ENCODE peak calls at places on chromosomes 16 and 17, in eight cellular contexts. D is pancreas, Q is transverse colon, U is fibroblast of the aortic adventitia, M is lower leg skin, W is skeletal muscle cell, J is H7, S is astrocyte of the spinal cord. K is an unnamed sample.

GRCh38 chr16:7470344-7470743 is 137.7 kb downstream of the RBFOX1 start:
- DNase-seq in J (no peak), M (no peak), D (no peak), W (no peak), Q (no peak), S (no peak), U (no peak), K (no peak)

GRCh38 chr16:82360024-82360783 is 190.2 kb upstream of the MPHOSPH6 start:
- DNase-seq in W (no peak), M (no peak), D (no peak), U (no peak), J (no peak), S (no peak), Q (no peak), K (no peak)

GRCh38 chr17:52158450-52159042 is at the start of gene CA10:
- DNase-seq in S (no peak), J (peak; percentile 89), M (no peak), U (no peak), W (no peak), D (no peak), Q (no peak), K (no peak)

GRCh38 chr17:37661372-37662014 is 18.2 kb upstream of the DDX52 start:
- DNase-seq in J (no peak), D (no peak), U (no peak), M (no peak), Q (no peak), S (no peak), W (no peak), K (no peak)

GRCh38 chr17:66620528-66620927 is 214.4 kb upstream of the CACNG5 start:
- DNase-seq in M (no peak), U (no peak), D (no peak), S (no peak), J (no peak), Q (no peak), W (no peak), K (no peak)

GRCh38 chr17:19546289-19547065 is 12.8 kb downstream of the SLC47A1 start:
- DNase-seq in J (no peak), W (no peak), S (no peak), M (peak; percentile 56), U (no peak), Q (peak; percentile 55), D (no peak), K (no peak)

GRCh38 chr16:78069913-78070312 is 29.5 kb upstream of the WWOX start:
- DNase-seq in S (no peak), W (no peak), D (no peak), U (no peak), M (no peak), J (no peak), Q (no peak), K (no peak)

GRCh38 chr17:76735586-76736348 is 1.4 kb downstream of the SRSF2 start:
- DNase-seq in M (no peak), U (no peak), Q (no peak), S (no peak), W (no peak), D (no peak), J (no peak), K (no peak)

GRCh38 chr17:28338056-28338768 is 2.7 kb downstream of the TNFAIP1 start:
- DNase-seq in Q (no peak), J (no peak), M (no peak), U (peak; percentile 79), W (no peak), D (no peak), S (peak; percentile 45), K (no peak)

GRCh38 chr17:70295329-70295728 is 126.0 kb downstream of the KCNJ2 start:
- DNase-seq in M (no peak), D (no peak), Q (no peak), W (no peak), J (no peak), U (no peak), S (no peak), K (no peak)

GRCh38 chr17:58329035-58329807 is 626 bp upstream of the TSPOAP1 start:
- DNase-seq in W (no peak), Q (peak; percentile 53), S (no peak), M (no peak), J (peak; percentile 84), D (no peak), U (no peak), K (no peak)
- H3K4me3 ChIP-seq in W (peak overlapping the region; percentile 9), Q (no peak overlapping the region), S (no peak overlapping the region), M (no peak overlapping the region), J (no peak overlapping the region), D (no peak overlapping the region), U (no peak overlapping the region), K (no peak overlapping the region)

DNA sequence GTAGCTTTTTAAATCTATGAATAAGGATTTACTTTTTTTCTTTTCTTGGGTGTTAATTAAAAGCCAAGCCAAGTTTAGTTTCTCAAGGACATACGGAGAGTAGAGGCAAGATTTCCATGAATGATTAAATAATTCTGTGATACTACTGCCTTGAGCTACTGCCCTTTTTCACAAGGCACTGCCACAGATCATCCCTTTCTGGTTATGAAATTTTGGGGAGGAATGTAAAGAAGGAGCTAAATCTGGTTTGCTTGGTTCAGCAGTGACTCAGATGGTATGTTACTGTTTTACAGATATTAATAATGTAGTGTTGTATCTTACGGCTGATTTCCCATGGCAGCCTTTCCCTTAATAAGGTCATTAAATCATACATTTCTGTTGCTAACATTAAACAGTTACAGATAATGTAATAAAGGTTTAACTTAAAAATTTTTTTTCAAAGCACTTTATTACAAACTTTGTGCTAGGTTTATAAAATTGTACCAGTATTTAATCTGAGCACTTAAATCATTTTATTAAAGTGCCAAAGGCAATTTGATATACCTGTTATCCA is 2.6 kb downstream of the WSB1 start:
- DNase-seq in S (peak; percentile 36), J (no peak), W (no peak), D (no peak), Q (no peak), M (no peak), U (peak; percentile 84), K (no peak)
- H3K4me3 ChIP-seq in S (peak overlapping the region; percentile 99), J (no peak overlapping the region), W (peak overlapping the region; percentile 98), D (no peak overlapping the region), Q (peak overlapping the region; percentile 52), M (no peak overlapping the region), U (peak overlapping the region; percentile 98), K (peak overlapping the region; percentile 83)

GRCh38 chr17:38725066-38725465 is 5.1 kb upstream of the CISD3 start:
- DNase-seq in D (no peak), J (no peak), W (no peak), U (no peak), M (no peak), Q (no peak), S (no peak), K (no peak)

GRCh38 chr17:38729886-38730525 is at the start of gene CISD3:
- DNase-seq in S (peak; percentile 72), D (peak; percentile 85), J (peak; percentile 97), Q (peak; percentile 93), W (no peak), M (peak; percentile 62), U (peak; percentile 72), K (no peak)

GRCh38 chr17:38728290-38728831 is 1.8 kb upstream of the CISD3 start:
- DNase-seq in S (no peak), Q (peak; percentile 52), J (no peak), W (no peak), M (no peak), D (peak; percentile 30), U (no peak), K (no peak)

GRCh38 chr17:38729368-38729885 is 714 bp upstream of the CISD3 start:
- DNase-seq in J (no peak), M (no peak), S (no peak), Q (no peak), U (no peak), W (no peak), D (peak; percentile 23), K (no peak)

GRCh38 chr17:38727661-38728220 is 2.4 kb upstream of the CISD3 start:
- DNase-seq in U (no peak), S (no peak), W (no peak), Q (no peak), D (peak; percentile 16), M (no peak), J (no peak), K (no peak)
- H3K4me3 ChIP-seq in U (no peak overlapping the region), S (no peak overlapping the region), W (no peak overlapping the region), Q (no peak overlapping the region), D (no peak overlapping the region), M (no peak overlapping the region), J (no peak overlapping the region), K (no peak overlapping the region)

GRCh38 chr16:8665529-8665928 is 8.9 kb upstream of the ABAT start:
- DNase-seq in S (no peak), M (no peak), D (no peak), U (no peak), W (no peak), Q (no peak), J (no peak), K (no peak)

GRCh38 chr16:8656376-8656775 is 18.0 kb upstream of the ABAT start:
- DNase-seq in Q (no peak), W (no peak), M (no peak), S (no peak), J (no peak), D (no peak), U (no peak), K (no peak)

GRCh38 chr16:8661703-8662102 is 12.7 kb upstream of the ABAT start:
- DNase-seq in D (no peak), W (no peak), M (no peak), J (no peak), Q (no peak), S (no peak), U (no peak), K (no peak)

GRCh38 chr16:8663192-8664089 is 11.0 kb upstream of the ABAT start:
- DNase-seq in M (no peak), U (no peak), J (no peak), W (no peak), Q (no peak), S (no peak), D (no peak), K (no peak)

GRCh38 chr16:8660841-8661301 is 13.5 kb upstream of the ABAT start:
- DNase-seq in W (no peak), U (peak; percentile 67), J (peak; percentile 88), Q (peak; percentile 73), D (peak; percentile 60), M (peak; percentile 22), S (peak; percentile 64), K (no peak)
- H3K4me3 ChIP-seq in W (no peak overlapping the region), U (no peak overlapping the region), J (no peak overlapping the region), Q (no peak overlapping the region), D (no peak overlapping the region), M (no peak overlapping the region), S (no peak overlapping the region), K (no peak overlapping the region)

GRCh38 chr17:31561469-31562412 is 170.3 kb downstream of the RAB11FIP4 start:
- DNase-seq in M (no peak), S (peak; percentile 53), D (no peak), U (peak; percentile 63), W (no peak), J (peak; percentile 72), Q (no peak), K (no peak)
- H3K4me3 ChIP-seq in M (no peak overlapping the region), S (peak overlapping the region; percentile 78), D (no peak overlapping the region), U (peak overlapping the region; percentile 84), W (peak overlapping the region; percentile 86), J (no peak overlapping the region), Q (no peak overlapping the region), K (peak overlapping the region; percentile 6)

K was measured in kidney epithelial cell.